ENCODE peak calls at places on chromosomes 13 and 19, in ten cellular contexts. W is EH; C is HS-5; Z is stimulated activated CD4-positive, alpha-beta T cell treated with anti-CD3 and anti-CD28 coated beads, Interleukin-1b, Interleukin-23, amount 100 ng/mL, for 1 hour; L is activated T-cell treated with anti-CD3 and anti-CD28 coated beads, Interleukin-2, amount 50 U/mL, for 1 hour; T is ACHN; A is kidney tubule cell; O is GM23248; D is CD4-positive, alpha-beta memory T cell; Y is dorsolateral prefrontal cortex. Q is an unnamed sample.

GRCh38 chr19:43526884-43527859 is at the start of gene ETHE1:
- DNase-seq in Y (peak), T (peak), L (peak), D (peak), W (peak), O (peak), C (peak), A (peak), Z (no peak), Q (peak)

GRCh38 chr19:277581-278165 is 13.5 kb downstream of the PLPP2 start:
- DNase-seq in W (peak), T (no peak), Y (no peak), O (peak), L (no peak), A (no peak), D (no peak), Z (no peak), C (no peak), Q (no peak)

GRCh38 chr19:35846038-35846668 is 6.2 kb downstream of the NPHS1 start:
- DNase-seq in L (peak), Z (no peak), Y (no peak), W (no peak), D (no peak), A (no peak), C (no peak), T (no peak), O (peak), Q (no peak)

GRCh38 chr13:27024781-27025492 is 146.7 kb downstream of the USP12 start:
- DNase-seq in L (no peak), W (no peak), D (no peak), Y (no peak), T (no peak), C (no peak), O (no peak), Z (no peak), A (no peak), Q (no peak)

GRCh38 chr19:58398545-58398944 is 3.1 kb downstream of the RNF225 start:
- DNase-seq in Z (no peak), C (no peak), A (no peak), L (no peak), T (no peak), O (no peak), Y (no peak), W (no peak), D (no peak), Q (no peak)

GRCh38 chr19:21758296-21758695 is 9.1 kb downstream of the ZNF100 start:
- DNase-seq in A (no peak), D (no peak), Z (no peak), W (no peak), C (no peak), T (no peak), Y (no peak), L (no peak), O (no peak), Q (no peak)

GRCh38 chr13:99687728-99688397 is 186.6 kb downstream of the TM9SF2 start:
- DNase-seq in L (no peak), Y (no peak), C (no peak), A (peak), D (no peak), W (peak), O (no peak), T (peak), Z (no peak), Q (no peak)

GRCh38 chr19:42090687-42091086 is 14.7 kb downstream of the ZNF574 start:
- DNase-seq in C (no peak), W (no peak), Y (no peak), D (peak), Z (no peak), A (no peak), O (no peak), T (no peak), L (no peak), Q (no peak)